ENCODE peak calls at places on chromosomes 12 and 14, in four cellular contexts. M, E, I and A are unnamed samples. For H3K4me1, the result is how much of the 10 kb centered on the place peaks cover.

GRCh38 chr14:104115691-104116543 is 22.5 kb upstream of the KIF26A start:
- DNase-seq in M (no peak), E (no peak), I (no peak), A (peak)

GRCh38 chr12:32901553-32901952 is 5.0 kb upstream of the PKP2 start:
- DNase-seq in M (no peak), E (peak), I (no peak), A (no peak)

GRCh38 chr14:64539186-64539552 is 1.4 kb upstream of the HSPA2 start:
- DNase-seq in M (no peak), E (no peak), I (peak), A (peak)

GRCh38 chr12:93098077-93098476 is 169.0 kb upstream of the EEA1 start:
- DNase-seq in M (no peak), E (no peak), I (peak), A (peak)

GRCh38 chr14:24741871-24742270 is 107.9 kb upstream of the GZMB start:
- DNase-seq in M (no peak), E (no peak), I (peak), A (no peak)

GRCh38 chr12:319116-319515 is 56.5 kb upstream of the SLC6A13 start:
- DNase-seq in M (no peak), E (no peak), I (peak), A (no peak)

GRCh38 chr12:80239867-80240266 is 140.5 kb downstream of the OTOGL start:
- DNase-seq in M (no peak), E (no peak), I (no peak), A (no peak)

GRCh38 chr14:21455912-21456667 is at the start of gene CHD8:
- DNase-seq in M (peak), E (peak), I (peak), A (peak)

GRCh38 chr12:116604883-116605641 is 45.9 kb downstream of the MAP1LC3B2 start:
- DNase-seq in M (no peak), E (no peak), I (peak), A (no peak)

GRCh38 chr12:47088021-47088944 is 8.5 kb upstream of the AMIGO2 start:
- DNase-seq in M (no peak), E (peak), I (no peak), A (peak)

GRCh38 chr12:12503384-12504078 is 59.1 kb downstream of the DUSP16 start:
- DNase-seq in M (no peak), E (no peak), I (no peak), A (peak)

GRCh38 chr14:91357731-91358319 is 59.8 kb downstream of the CCDC88C start:
- DNase-seq in M (no peak), E (no peak), I (no peak), A (peak)

GRCh38 chr12:125140239-125140917 is 75.1 kb downstream of the AACS start:
- DNase-seq in M (no peak), E (no peak), I (no peak), A (peak)

GRCh38 chr12:43309845-43310405 is 242.1 kb downstream of the ADAMTS20 start:
- DNase-seq in M (no peak), E (no peak), I (peak), A (peak)

GRCh38 chr14:94062344-94062904 is 18.6 kb downstream of the DDX24 start:
- DNase-seq in M (no peak), E (no peak), I (no peak), A (no peak)

GRCh38 chr12:93839076-93839475 is 161.9 kb downstream of the CRADD start:
- DNase-seq in M (no peak), E (no peak), I (peak), A (no peak)

GRCh38 chr14:99682809-99683618 is 1.1 kb upstream of the CYP46A1 start:
- DNase-seq in M (peak), E (peak), I (peak), A (peak)

GRCh38 chr14:53528114-53528513 is 375.0 kb upstream of the DDHD1 start:
- DNase-seq in M (no peak), E (no peak), I (peak), A (no peak)

GRCh38 chr14:51333299-51333698 is 93.3 kb downstream of the TMX1 start:
- DNase-seq in M (no peak), E (no peak), I (no peak), A (no peak)

GRCh38 chr14:51337520-51337919 is 97.5 kb downstream of the TMX1 start:
- DNase-seq in M (no peak), E (no peak), I (no peak), A (no peak)

GRCh38 chr14:51336304-51336703 is 96.3 kb downstream of the TMX1 start:
- DNase-seq in M (no peak), E (no peak), I (no peak), A (no peak)

GRCh38 chr14:51333901-51334432 is 93.9 kb downstream of the TMX1 start:
- DNase-seq in M (no peak), E (no peak), I (no peak), A (no peak)

GRCh38 chr14:51335521-51335920 is 95.5 kb downstream of the TMX1 start:
- DNase-seq in M (peak), E (no peak), I (no peak), A (no peak)
- H3K4me1 ChIP-seq in M (under half), E (under half), I (under half), A (under half)

GRCh38 chr14:68396411-68396930 is 396.4 kb downstream of the ZFP36L1 start:
- DNase-seq in M (no peak), E (no peak), I (no peak), A (no peak)
- H3K4me1 ChIP-seq in M (half or more), E (under half), I (under half), A (half or more)

DNA sequence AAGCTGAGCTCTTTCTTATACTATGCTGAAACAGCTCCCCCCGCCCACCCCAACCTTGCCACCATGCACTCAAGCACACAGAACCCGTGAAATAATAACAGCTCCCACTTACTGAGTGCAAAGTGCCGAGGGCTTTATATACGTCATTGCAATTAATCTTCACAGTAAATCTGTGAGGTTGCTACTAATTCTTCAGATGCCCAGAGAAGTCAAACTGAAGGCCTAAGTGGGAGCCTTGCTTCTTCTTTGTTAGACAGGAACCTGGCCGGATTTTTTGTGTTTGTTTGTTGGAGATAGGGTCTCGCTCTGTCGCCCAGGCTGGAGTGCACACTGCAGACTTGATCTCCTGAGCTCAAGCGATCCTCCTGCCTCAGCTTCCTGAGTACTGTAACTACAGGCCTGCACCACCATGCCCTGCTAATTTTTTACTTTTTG is 34.0 kb downstream of the VCPKMT start:
- DNase-seq in M (no peak), E (no peak), I (no peak), A (no peak)
- H3K4me1 ChIP-seq in M (under half), E (under half), I (under half), A (under half)

DNA sequence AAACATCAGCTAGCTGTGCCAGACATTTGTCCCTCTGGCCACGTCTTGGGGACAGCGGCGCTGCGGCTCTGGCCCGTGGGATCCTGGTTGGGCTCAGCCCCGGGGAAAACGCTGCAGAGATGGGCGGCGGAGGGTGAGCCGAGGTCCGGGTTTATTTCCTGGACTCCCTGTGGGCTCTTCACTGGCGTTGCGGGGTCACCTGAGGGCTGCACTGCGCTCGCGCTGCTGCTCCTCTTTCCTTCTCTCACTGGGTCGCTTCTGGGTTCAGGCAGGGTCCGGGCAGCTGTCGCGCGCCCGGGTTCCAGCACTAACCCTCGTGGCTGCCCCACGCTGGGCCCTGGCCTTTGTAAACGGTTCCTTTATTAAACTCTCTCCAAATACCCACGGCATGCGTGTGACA is 35.6 kb downstream of the NFKBIA start:
- DNase-seq in M (peak), E (no peak), I (no peak), A (no peak)
- H3K4me1 ChIP-seq in M (under half), E (half or more), I (under half), A (under half)

GRCh38 chr14:77046706-77047105 is 18.2 kb upstream of the IRF2BPL start:
- DNase-seq in M (no peak), E (no peak), I (no peak), A (no peak)
- H3K4me1 ChIP-seq in M (half or more), E (half or more), I (under half), A (under half)

GRCh38 chr12:63944586-63945228 is 100.2 kb downstream of the SRGAP1 start:
- DNase-seq in M (no peak), E (peak), I (no peak), A (no peak)

GRCh38 chr12:63948211-63948610 is 103.7 kb downstream of the SRGAP1 start:
- DNase-seq in M (no peak), E (no peak), I (no peak), A (peak)

GRCh38 chr12:63944036-63944579 is 99.6 kb downstream of the SRGAP1 start:
- DNase-seq in M (no peak), E (no peak), I (no peak), A (no peak)

GRCh38 chr12:63942464-63943241 is 98.2 kb downstream of the SRGAP1 start:
- DNase-seq in M (no peak), E (no peak), I (no peak), A (no peak)

DNA sequence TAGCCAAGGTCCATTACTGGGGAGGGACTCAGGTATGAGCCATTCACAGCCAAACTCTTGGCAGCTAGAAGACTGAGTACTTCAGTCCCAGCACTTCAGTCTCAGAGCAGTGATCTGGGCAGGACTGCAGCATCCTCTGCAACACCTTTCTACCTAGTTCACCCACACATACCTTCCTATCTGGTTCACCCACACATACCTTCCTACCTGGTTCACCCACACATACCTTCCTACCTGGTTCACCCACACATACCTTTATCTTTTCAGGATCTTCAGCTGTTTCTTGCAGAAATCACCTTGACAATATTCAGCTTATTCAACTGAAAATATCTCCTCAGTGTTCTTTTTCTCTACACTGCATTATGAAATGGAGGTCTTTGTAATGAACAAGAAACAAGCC is 101.3 kb downstream of the SRGAP1 start:
- DNase-seq in M (no peak), E (no peak), I (no peak), A (no peak)
- H3K4me1 ChIP-seq in M (under half), E (under half), I (under half), A (under half)

DNA sequence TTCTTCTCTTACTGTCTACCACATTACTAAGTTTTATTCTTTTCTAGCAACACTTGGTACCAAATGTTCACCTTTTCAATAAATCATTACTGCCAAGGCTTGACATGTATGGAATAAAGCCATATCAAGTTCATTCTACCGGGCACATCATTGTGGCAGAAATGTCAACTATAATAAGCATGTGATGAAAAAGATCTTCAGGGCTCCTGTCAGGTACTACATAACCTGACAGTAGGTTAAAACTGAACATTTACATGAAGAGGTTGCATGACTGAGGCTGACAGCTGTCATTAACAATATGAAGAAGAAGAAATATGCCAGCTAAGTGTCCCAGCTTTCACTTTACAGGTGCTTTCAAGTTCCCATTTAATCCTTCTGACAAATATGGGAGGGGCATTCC is 178.9 kb downstream of the KCNH5 start:
- DNase-seq in M (no peak), E (no peak), I (no peak), A (no peak)
- H3K4me1 ChIP-seq in M (under half), E (under half), I (under half), A (under half)

DNA sequence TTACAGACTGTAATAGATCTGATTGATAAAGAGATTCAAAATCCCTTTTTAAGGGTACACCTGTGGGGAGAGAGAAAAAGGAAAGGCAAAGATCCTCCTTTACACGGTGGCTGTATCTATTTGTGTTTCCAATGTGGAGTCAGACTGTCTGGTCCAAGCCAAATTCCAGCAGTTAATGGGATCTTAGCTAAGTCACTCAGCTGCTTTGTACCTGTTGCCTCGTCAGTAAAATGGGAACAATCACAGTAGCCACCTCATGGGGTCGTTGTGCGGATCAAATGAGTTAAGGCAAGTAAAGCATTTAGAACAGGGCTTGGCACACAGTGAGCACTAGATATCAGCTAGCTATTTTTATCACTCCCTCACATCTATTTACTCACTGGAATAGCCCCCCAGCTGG is 46.9 kb downstream of the EFCAB11 start:
- DNase-seq in M (no peak), E (no peak), I (no peak), A (no peak)
- H3K4me1 ChIP-seq in M (under half), E (half or more), I (under half), A (under half)

DNA sequence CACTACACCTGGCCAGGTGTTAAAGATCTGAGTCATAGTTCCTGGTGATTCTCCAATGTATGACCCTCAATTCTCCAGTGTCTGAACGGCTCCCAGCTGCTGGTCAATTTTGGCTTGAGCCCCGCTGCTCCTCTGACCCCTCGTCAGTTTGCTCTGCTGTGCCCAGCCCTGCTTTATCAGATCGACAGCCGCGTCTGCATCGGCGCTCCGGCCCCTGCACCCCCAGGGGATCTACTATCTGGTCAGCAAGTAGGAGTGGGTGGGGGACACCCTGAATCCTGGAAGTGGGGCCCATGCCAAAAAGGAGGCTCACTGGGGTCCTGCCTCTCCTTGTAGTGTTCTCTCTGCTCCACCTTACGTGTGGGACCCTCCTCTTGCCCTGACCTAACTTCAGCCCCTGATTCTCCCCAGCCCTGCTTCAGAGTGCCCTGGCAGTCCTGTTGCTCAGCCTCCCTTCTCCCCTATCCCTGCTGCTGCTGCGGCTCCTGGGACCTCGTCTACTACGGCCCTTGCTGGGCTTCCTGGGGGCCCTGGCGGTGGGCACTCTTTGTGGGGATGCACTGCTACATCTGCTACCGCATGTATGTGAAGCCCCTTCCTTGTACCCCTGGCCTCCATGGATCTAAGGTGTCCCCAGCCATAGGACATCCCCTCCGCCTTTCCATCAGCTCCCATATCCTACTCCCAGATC is 5.0 kb downstream of the SLC39A5 start:
- DNase-seq in M (no peak), E (no peak), I (no peak), A (peak)
- H3K4me1 ChIP-seq in M (under half), E (under half), I (under half), A (under half)